ENCODE peak calls at places on chromosomes 13 and 19, in four cellular contexts. One of them, this sample, is unnamed.

GRCh38 chr13:73000027-73000674 is 58.7 kb upstream of the KLF5 start:
- ATAC-seq in heart left ventricle: no peak
- ATAC-seq in effector memory CD8-positive, alpha-beta T cell: no peak
- ATAC-seq in stimulated activated memory B cell treated with anti-CD40 and anti-IgM and Interleukin-4, amounts not matched to agents 10 μg/mL and 1 μg/mL and 100 μg/mL, for 72 hours: peak
- ATAC-seq in this sample: peak

GRCh38 chr13:112790735-112791641 is 101.2 kb downstream of the ATP11A start:
- ATAC-seq in heart left ventricle: no peak
- ATAC-seq in effector memory CD8-positive, alpha-beta T cell: no peak
- ATAC-seq in stimulated activated memory B cell treated with anti-CD40 and anti-IgM and Interleukin-4, amounts not matched to agents 10 μg/mL and 1 μg/mL and 100 μg/mL, for 72 hours: no peak
- ATAC-seq in this sample: no peak

GRCh38 chr19:8366961-8367326 is 3.0 kb downstream of the ANGPTL4 start:
- ATAC-seq in heart left ventricle: peak
- ATAC-seq in effector memory CD8-positive, alpha-beta T cell: no peak
- ATAC-seq in stimulated activated memory B cell treated with anti-CD40 and anti-IgM and Interleukin-4, amounts not matched to agents 10 μg/mL and 1 μg/mL and 100 μg/mL, for 72 hours: no peak
- ATAC-seq in this sample: no peak

GRCh38 chr19:28563964-28564914 is 648.7 kb downstream of the UQCRFS1 start:
- ATAC-seq in heart left ventricle: no peak
- ATAC-seq in effector memory CD8-positive, alpha-beta T cell: no peak
- ATAC-seq in stimulated activated memory B cell treated with anti-CD40 and anti-IgM and Interleukin-4, amounts not matched to agents 10 μg/mL and 1 μg/mL and 100 μg/mL, for 72 hours: no peak
- ATAC-seq in this sample: no peak

GRCh38 chr13:24671367-24672117 is 8.7 kb upstream of the ATP12A start:
- ATAC-seq in heart left ventricle: peak
- ATAC-seq in effector memory CD8-positive, alpha-beta T cell: peak
- ATAC-seq in stimulated activated memory B cell treated with anti-CD40 and anti-IgM and Interleukin-4, amounts not matched to agents 10 μg/mL and 1 μg/mL and 100 μg/mL, for 72 hours: no peak
- ATAC-seq in this sample: peak

GRCh38 chr13:26549713-26550112 is 7.8 kb upstream of the WASF3 start:
- ATAC-seq in heart left ventricle: no peak
- ATAC-seq in effector memory CD8-positive, alpha-beta T cell: no peak
- ATAC-seq in stimulated activated memory B cell treated with anti-CD40 and anti-IgM and Interleukin-4, amounts not matched to agents 10 μg/mL and 1 μg/mL and 100 μg/mL, for 72 hours: no peak
- ATAC-seq in this sample: no peak

GRCh38 chr13:58682616-58683015 is 1051.1 kb downstream of the PCDH17 start:
- ATAC-seq in heart left ventricle: no peak
- ATAC-seq in effector memory CD8-positive, alpha-beta T cell: no peak
- ATAC-seq in stimulated activated memory B cell treated with anti-CD40 and anti-IgM and Interleukin-4, amounts not matched to agents 10 μg/mL and 1 μg/mL and 100 μg/mL, for 72 hours: no peak
- ATAC-seq in this sample: no peak

GRCh38 chr19:1848399-1849131 is at the start of gene REXO1:
- ATAC-seq in heart left ventricle: peak
- ATAC-seq in effector memory CD8-positive, alpha-beta T cell: peak
- ATAC-seq in stimulated activated memory B cell treated with anti-CD40 and anti-IgM and Interleukin-4, amounts not matched to agents 10 μg/mL and 1 μg/mL and 100 μg/mL, for 72 hours: peak
- ATAC-seq in this sample: peak

GRCh38 chr13:25906211-25906661 is 145.6 kb downstream of the SHISA2 start:
- ATAC-seq in heart left ventricle: no peak
- ATAC-seq in effector memory CD8-positive, alpha-beta T cell: no peak
- ATAC-seq in stimulated activated memory B cell treated with anti-CD40 and anti-IgM and Interleukin-4, amounts not matched to agents 10 μg/mL and 1 μg/mL and 100 μg/mL, for 72 hours: peak
- ATAC-seq in this sample: no peak

GRCh38 chr19:41334793-41335192 is 18.9 kb downstream of the TGFB1 start:
- ATAC-seq in heart left ventricle: peak
- ATAC-seq in effector memory CD8-positive, alpha-beta T cell: no peak
- ATAC-seq in stimulated activated memory B cell treated with anti-CD40 and anti-IgM and Interleukin-4, amounts not matched to agents 10 μg/mL and 1 μg/mL and 100 μg/mL, for 72 hours: peak
- ATAC-seq in this sample: peak

GRCh38 chr19:10612515-10613119 is 12.7 kb upstream of the SLC44A2 start:
- ATAC-seq in heart left ventricle: peak
- ATAC-seq in effector memory CD8-positive, alpha-beta T cell: no peak
- ATAC-seq in stimulated activated memory B cell treated with anti-CD40 and anti-IgM and Interleukin-4, amounts not matched to agents 10 μg/mL and 1 μg/mL and 100 μg/mL, for 72 hours: no peak
- ATAC-seq in this sample: no peak

GRCh38 chr13:48266150-48266549 is 33.1 kb downstream of the ITM2B start:
- ATAC-seq in heart left ventricle: no peak
- ATAC-seq in effector memory CD8-positive, alpha-beta T cell: no peak
- ATAC-seq in stimulated activated memory B cell treated with anti-CD40 and anti-IgM and Interleukin-4, amounts not matched to agents 10 μg/mL and 1 μg/mL and 100 μg/mL, for 72 hours: no peak
- ATAC-seq in this sample: peak

GRCh38 chr19:18590273-18591272 is 2.0 kb downstream of the REX1BD start:
- ATAC-seq in heart left ventricle: no peak
- ATAC-seq in effector memory CD8-positive, alpha-beta T cell: no peak
- ATAC-seq in stimulated activated memory B cell treated with anti-CD40 and anti-IgM and Interleukin-4, amounts not matched to agents 10 μg/mL and 1 μg/mL and 100 μg/mL, for 72 hours: no peak
- ATAC-seq in this sample: no peak

GRCh38 chr13:60260440-60260839 is 96.7 kb upstream of the DIAPH3 start:
- ATAC-seq in heart left ventricle: no peak
- ATAC-seq in effector memory CD8-positive, alpha-beta T cell: no peak
- ATAC-seq in stimulated activated memory B cell treated with anti-CD40 and anti-IgM and Interleukin-4, amounts not matched to agents 10 μg/mL and 1 μg/mL and 100 μg/mL, for 72 hours: no peak
- ATAC-seq in this sample: no peak

GRCh38 chr13:52851153-52851962 is 2.9 kb upstream of the PCDH8 start:
- ATAC-seq in heart left ventricle: peak
- ATAC-seq in effector memory CD8-positive, alpha-beta T cell: no peak
- ATAC-seq in stimulated activated memory B cell treated with anti-CD40 and anti-IgM and Interleukin-4, amounts not matched to agents 10 μg/mL and 1 μg/mL and 100 μg/mL, for 72 hours: peak
- ATAC-seq in this sample: peak

GRCh38 chr13:48249018-48249417 is 16.0 kb downstream of the ITM2B start:
- ATAC-seq in heart left ventricle: no peak
- ATAC-seq in effector memory CD8-positive, alpha-beta T cell: no peak
- ATAC-seq in stimulated activated memory B cell treated with anti-CD40 and anti-IgM and Interleukin-4, amounts not matched to agents 10 μg/mL and 1 μg/mL and 100 μg/mL, for 72 hours: no peak
- ATAC-seq in this sample: peak

GRCh38 chr13:94248454-94249233 is 230.8 kb downstream of the DCT start:
- ATAC-seq in heart left ventricle: no peak
- ATAC-seq in effector memory CD8-positive, alpha-beta T cell: no peak
- ATAC-seq in stimulated activated memory B cell treated with anti-CD40 and anti-IgM and Interleukin-4, amounts not matched to agents 10 μg/mL and 1 μg/mL and 100 μg/mL, for 72 hours: no peak
- ATAC-seq in this sample: no peak

This sample was measured in activated T-helper 17 cell treated with anti-CD3 and anti-CD28 coated beads, Interleukin-2, amount 50 U/mL, for 72 hours.